ENCODE peak calls at places on chromosomes 6 and 20, in six cellular contexts. E, V, D, R, N and J are unnamed samples.

GRCh38 chr6:163120223-163120622 is 294.3 kb upstream of the QKI start:
- DNase-seq in E (no peak), V (no peak), D (no peak), R (no peak), N (no peak), J (no peak)

GRCh38 chr20:513429-513828 is 30.2 kb downstream of the CSNK2A1 start:
- DNase-seq in E (no peak), V (no peak), D (no peak), R (no peak), N (no peak), J (no peak)

GRCh38 chr6:14925025-14925595 is 320.8 kb upstream of the JARID2 start:
- DNase-seq in E (no peak), V (no peak), D (no peak), R (no peak), N (no peak), J (no peak)

GRCh38 chr6:160347259-160348208 is 644 bp upstream of the SLC22A3 start:
- DNase-seq in E (no peak), V (peak; percentile 9), D (no peak), R (no peak), N (no peak), J (no peak)

GRCh38 chr6:455006-455585 is 63.5 kb downstream of the IRF4 start:
- DNase-seq in E (no peak), V (no peak), D (peak; percentile 40), R (no peak), N (no peak), J (no peak)

GRCh38 chr20:52552181-52552872 is 360.7 kb upstream of the ZFP64 start:
- DNase-seq in E (no peak), V (no peak), D (no peak), R (no peak), N (no peak), J (no peak)

GRCh38 chr20:21640556-21640955 is 64.9 kb upstream of the PAX1 start:
- DNase-seq in E (peak; percentile 60), V (peak; percentile 17), D (no peak), R (no peak), N (no peak), J (no peak)

GRCh38 chr6:8645212-8645611 is 209.9 kb upstream of the SLC35B3 start:
- DNase-seq in E (no peak), V (no peak), D (no peak), R (no peak), N (no peak), J (no peak)

GRCh38 chr20:50305636-50306477 is 115.2 kb downstream of the CEBPB start:
- DNase-seq in E (peak; percentile 70), V (no peak), D (no peak), R (no peak), N (no peak), J (no peak)

GRCh38 chr6:41706876-41707564 is 28.4 kb downstream of the TFEB start:
- DNase-seq in E (no peak), V (no peak), D (no peak), R (no peak), N (no peak), J (no peak)

GRCh38 chr6:39865011-39865888 is 69.0 kb downstream of the MOCS1 start:
- DNase-seq in E (peak; percentile 18), V (peak; percentile 66), D (peak; percentile 22), R (peak; percentile 54), N (peak; percentile 36), J (peak; percentile 71)

GRCh38 chr6:167796668-167797031 is 30.1 kb upstream of the AFDN start:
- DNase-seq in E (no peak), V (no peak), D (no peak), R (no peak), N (no peak), J (no peak)

GRCh38 chr6:46419576-46420002 is 71.7 kb downstream of the RCAN2 start:
- DNase-seq in E (peak; percentile 56), V (peak; percentile 53), D (no peak), R (no peak), N (no peak), J (peak; percentile 24)

GRCh38 chr6:44088827-44089590 is 38.2 kb downstream of the MRPL14 start:
- DNase-seq in E (no peak), V (no peak), D (no peak), R (no peak), N (no peak), J (no peak)

GRCh38 chr20:36217226-36217625 is 19.1 kb upstream of the AAR2 start:
- DNase-seq in E (no peak), V (no peak), D (no peak), R (no peak), N (no peak), J (no peak)

GRCh38 chr20:9408422-9409300 is 105.7 kb upstream of the LAMP5 start:
- DNase-seq in E (no peak), V (no peak), D (no peak), R (no peak), N (no peak), J (no peak)

GRCh38 chr6:33123732-33124524 is 48.1 kb downstream of the HLA-DPB1 start:
- DNase-seq in E (peak; percentile 60), V (no peak), D (no peak), R (no peak), N (no peak), J (peak; percentile 72)

GRCh38 chr6:137867685-137868509 is 838 bp downstream of the TNFAIP3 start:
- DNase-seq in E (no peak), V (peak; percentile 38), D (no peak), R (peak; percentile 40), N (no peak), J (no peak)

GRCh38 chr6:11700118-11700718 is 78.4 kb downstream of the ADTRP start:
- DNase-seq in E (peak; percentile 52), V (no peak), D (no peak), R (no peak), N (no peak), J (no peak)